ENCODE peak calls at places on chromosomes 12 and 14, in six cellular contexts. I is SK-N-SH, M is GM12878, E is HCT116, O is K562, Y is HepG2. L is an unnamed sample.

GRCh38 chr14:34027990-34028490 is 77.2 kb upstream of the EGLN3 start:
- DNase-seq in I (no peak), M (no peak), E (no peak), O (no peak), Y (no peak), L (no peak)

GRCh38 chr12:52614381-52615207 is 3.8 kb downstream of the KRT73 start:
- DNase-seq in I (no peak), M (no peak), E (no peak), O (no peak), Y (no peak), L (no peak)

GRCh38 chr12:64618953-64619590 is 8.8 kb downstream of the RASSF3 start:
- DNase-seq in I (no peak), M (peak; percentile 77), E (no peak), O (peak; percentile 76), Y (no peak), L (no peak)

GRCh38 chr12:107826276-107826675 is 51.8 kb downstream of the ASCL4 start:
- DNase-seq in I (no peak), M (no peak), E (no peak), O (no peak), Y (no peak), L (no peak)

GRCh38 chr12:24719293-24719721 is 229.6 kb downstream of the BCAT1 start:
- DNase-seq in I (no peak), M (no peak), E (no peak), O (no peak), Y (no peak), L (no peak)

GRCh38 chr12:68913682-68914081 is 19.3 kb downstream of the CPM start:
- DNase-seq in I (no peak), M (no peak), E (no peak), O (no peak), Y (no peak), L (no peak)

GRCh38 chr12:131693149-131693548 is 17.7 kb upstream of the SFSWAP start:
- DNase-seq in I (no peak), M (no peak), E (no peak), O (no peak), Y (no peak), L (no peak)

GRCh38 chr12:5428332-5429221 is 3.3 kb upstream of the NTF3 start:
- DNase-seq in I (peak; percentile 37), M (no peak), E (no peak), O (peak; percentile 9), Y (no peak), L (peak; percentile 57)

GRCh38 chr12:19819231-19819630 is 379.9 kb downstream of the AEBP2 start:
- DNase-seq in I (no peak), M (no peak), E (no peak), O (no peak), Y (no peak), L (no peak)

GRCh38 chr12:99767809-99768208 is 120.3 kb downstream of the GARIN6 start:
- DNase-seq in I (no peak), M (no peak), E (peak; percentile 7), O (peak; percentile 1), Y (no peak), L (no peak)

GRCh38 chr14:75968461-75968860 is 13.3 kb downstream of the TGFB3 start:
- DNase-seq in I (no peak), M (no peak), E (no peak), O (no peak), Y (no peak), L (no peak)

GRCh38 chr14:51285102-51285501 is 45.1 kb downstream of the TMX1 start:
- DNase-seq in I (no peak), M (peak; percentile 30), E (no peak), O (no peak), Y (no peak), L (no peak)

GRCh38 chr12:58247633-58248032 is 306.3 kb downstream of the ATP23 start:
- DNase-seq in I (no peak), M (no peak), E (peak; percentile 1), O (peak; percentile 3), Y (no peak), L (peak; percentile 7)

GRCh38 chr12:65194949-65195348 is 25.6 kb downstream of the LEMD3 start:
- DNase-seq in I (no peak), M (no peak), E (no peak), O (no peak), Y (no peak), L (no peak)

GRCh38 chr14:35261774-35262173 is 30.4 kb upstream of the PSMA6 start:
- DNase-seq in I (no peak), M (no peak), E (no peak), O (no peak), Y (no peak), L (no peak)

GRCh38 chr12:64781374-64782029 is 22.3 kb upstream of the GNS start:
- DNase-seq in I (peak; percentile 26), M (no peak), E (no peak), O (no peak), Y (no peak), L (no peak)

GRCh38 chr14:69154779-69155178 is 1.9 kb upstream of the DCAF5 start:
- DNase-seq in I (no peak), M (no peak), E (no peak), O (no peak), Y (peak; percentile 73), L (no peak)

GRCh38 chr12:40969796-40970195 is 218.3 kb upstream of the PDZRN4 start:
- DNase-seq in I (no peak), M (no peak), E (no peak), O (no peak), Y (no peak), L (no peak)

GRCh38 chr12:47939009-47939601 is 24.3 kb upstream of the TMEM106C start:
- DNase-seq in I (no peak), M (no peak), E (no peak), O (no peak), Y (no peak), L (no peak)

GRCh38 chr12:66129934-66130266 is 650 bp downstream of the LLPH start:
- DNase-seq in I (peak; percentile 20), M (no peak), E (no peak), O (peak; percentile 10), Y (no peak), L (no peak)

GRCh38 chr14:30874999-30875787 is 834 bp downstream of the COCH start:
- DNase-seq in I (no peak), M (no peak), E (no peak), O (peak; percentile 34), Y (no peak), L (peak; percentile 77)

GRCh38 chr12:104281636-104282035 is 21.9 kb upstream of the EID3 start:
- DNase-seq in I (no peak), M (no peak), E (no peak), O (no peak), Y (no peak), L (no peak)

GRCh38 chr14:91243098-91243483 is 1.4 kb downstream of the GPR68 start:
- DNase-seq in I (no peak), M (no peak), E (no peak), O (no peak), Y (no peak), L (no peak)

DNA sequence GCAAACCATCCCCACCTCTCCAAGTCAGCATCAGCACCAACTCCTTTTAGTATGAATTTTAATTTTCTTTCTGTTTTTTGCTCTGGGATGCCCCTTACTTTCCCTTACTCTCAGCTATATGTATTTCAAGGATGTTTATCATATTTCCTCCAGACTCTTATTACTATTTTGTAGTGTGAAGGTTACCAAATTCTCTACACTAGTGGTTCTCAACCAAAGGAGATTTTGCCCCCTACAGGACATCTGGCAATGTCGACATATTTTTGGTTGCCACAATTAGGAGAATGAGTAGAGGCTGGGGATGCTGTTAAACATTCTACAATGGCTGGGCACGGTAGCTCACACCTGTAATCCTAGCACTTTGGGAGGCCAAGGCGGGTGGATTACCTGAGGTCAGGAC is 29.1 kb upstream of the SOS2 start:
- DNase-seq in I (peak; percentile 19), M (no peak), E (peak; percentile 3), O (peak; percentile 29), Y (peak; percentile 23), L (no peak)
- TF ChIP-seq SIN3A in I (no peak), M (no peak), E (no peak), O (no peak), Y (no peak), L (no peak)

DNA sequence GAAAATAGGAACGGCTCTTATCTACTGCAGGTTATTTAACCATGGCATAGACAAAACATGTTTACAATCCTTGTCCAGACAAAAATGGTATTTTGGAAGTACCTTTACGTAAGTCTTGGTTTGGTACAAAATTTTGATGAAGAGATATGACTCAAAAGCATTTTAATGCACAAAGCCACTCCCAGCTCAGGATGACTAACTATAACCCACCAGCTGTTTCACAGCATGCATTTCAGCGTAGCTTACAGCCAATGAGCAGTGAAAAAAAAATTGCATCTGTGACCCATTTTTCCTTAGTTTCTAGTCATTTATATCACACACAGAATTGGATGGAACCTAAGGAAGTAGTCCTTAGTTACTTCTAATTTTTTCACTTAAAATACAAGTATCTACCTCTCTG is 201.5 kb downstream of the STXBP6 start:
- DNase-seq in I (no peak), M (no peak), E (no peak), O (no peak), Y (no peak), L (no peak)
- TF ChIP-seq RAD21 in I (no peak), M (no peak), E (no peak), O (no peak), Y (no peak), L (no peak)

GRCh38 chr12:62210422-62210821 is 49.8 kb upstream of the USP15 start:
- DNase-seq in I (peak; percentile 40), M (no peak), E (peak; percentile 37), O (peak; percentile 71), Y (peak; percentile 28), L (no peak)
- TF ChIP-seq MAX in I (no peak), M (no peak), E (no peak), O (no peak), Y (no peak), L (no peak)

GRCh38 chr14:54046250-54046649 is 89.6 kb upstream of the BMP4 start:
- DNase-seq in I (no peak), M (no peak), E (no peak), O (no peak), Y (peak; percentile 29), L (no peak)

GRCh38 chr14:54048736-54049135 is 92.1 kb upstream of the BMP4 start:
- DNase-seq in I (no peak), M (no peak), E (no peak), O (no peak), Y (peak; percentile 92), L (no peak)

GRCh38 chr14:54050759-54051158 is 94.1 kb upstream of the BMP4 start:
- DNase-seq in I (no peak), M (no peak), E (no peak), O (no peak), Y (no peak), L (no peak)

GRCh38 chr14:54048311-54048710 is 91.7 kb upstream of the BMP4 start:
- DNase-seq in I (no peak), M (no peak), E (no peak), O (no peak), Y (peak; percentile 15), L (no peak)

DNA sequence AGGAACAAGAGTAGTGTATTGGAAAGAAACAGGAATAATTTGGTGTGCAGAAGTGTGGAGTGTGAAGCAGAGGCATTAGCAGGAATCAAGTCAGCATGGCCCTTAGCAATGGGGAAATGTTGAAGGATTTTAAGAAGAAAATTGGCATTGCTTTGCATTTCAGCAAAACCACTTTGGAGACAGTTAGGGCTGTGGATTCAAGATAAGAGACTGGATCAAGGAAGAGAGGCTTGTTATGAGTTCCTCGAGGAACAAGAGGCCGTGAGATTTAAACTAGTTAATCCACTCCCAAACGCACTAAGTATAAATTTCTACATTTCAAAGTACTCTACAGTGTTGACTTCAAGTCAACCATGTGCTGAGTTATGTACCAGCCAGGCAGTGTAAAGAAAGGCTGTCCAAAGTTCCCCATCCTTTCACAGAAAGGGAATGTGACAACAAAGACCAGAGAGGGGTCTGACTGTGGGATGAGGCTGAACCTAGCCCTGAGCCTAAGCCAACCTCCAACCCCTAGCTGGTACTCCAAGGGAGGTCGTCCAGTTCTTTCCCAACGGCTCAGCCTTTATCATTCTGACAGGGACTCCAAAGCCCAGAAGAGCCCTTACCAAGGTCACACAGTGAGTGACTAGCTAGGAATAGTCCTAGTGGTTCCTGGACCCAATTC is 91.2 kb upstream of the BMP4 start:
- DNase-seq in I (no peak), M (no peak), E (no peak), O (no peak), Y (peak; percentile 95), L (no peak)
- TF ChIP-seq SIN3A in I (no peak), M (no peak), E (no peak), O (no peak), Y (no peak), L (no peak)

L was measured in H1.